ENCODE peak calls at places on chromosomes 7 and 10, in four cellular contexts. U, M, W and Y are unnamed samples.
A peak's percentile ranks its signal among the peaks of the same experiment; 100 is the strongest.

GRCh38 chr7:26305869-26306665 is 14.4 kb downstream of the SNX10 start:
- DNase-seq in W (no peak), M (no peak), U (no peak), Y (no peak)

GRCh38 chr10:113424304-113424721 is 128.5 kb upstream of the HABP2 start:
- DNase-seq in W (no peak), M (no peak), U (no peak), Y (no peak)

GRCh38 chr7:74570533-74571156 is 86.9 kb upstream of the GTF2I start:
- DNase-seq in U (no peak), M (no peak), W (no peak), Y (no peak)

GRCh38 chr7:134632052-134632451 is 14.6 kb upstream of the BPGM start:
- DNase-seq in M (no peak), W (no peak), U (no peak), Y (no peak)

GRCh38 chr7:134495546-134495945 is 31.8 kb upstream of the AKR1B10 start:
- DNase-seq in U (no peak), W (no peak), M (no peak), Y (no peak)

GRCh38 chr7:45700556-45700955 is 126.4 kb downstream of the ADCY1 start:
- DNase-seq in U (no peak), W (no peak), M (no peak), Y (no peak)

GRCh38 chr7:98163704-98164478 is 47.3 kb upstream of the BHLHA15 start:
- DNase-seq in M (no peak), U (no peak), W (no peak), Y (no peak)

GRCh38 chr10:130027716-130028464 is 63.8 kb upstream of the EBF3 start:
- DNase-seq in W (no peak), M (no peak), U (peak; percentile 13), Y (no peak)

GRCh38 chr7:105268056-105268455 is 120.7 kb downstream of the SRPK2 start:
- DNase-seq in M (no peak), U (no peak), W (no peak), Y (no peak)

GRCh38 chr7:102425639-102426267 is 7.6 kb upstream of the ORAI2 start:
- DNase-seq in M (peak; percentile 89), W (peak; percentile 81), U (no peak), Y (no peak)

GRCh38 chr10:36779238-36779846 is 346.1 kb upstream of the ANKRD30A start:
- DNase-seq in W (no peak), M (no peak), U (peak; percentile 36), Y (peak; percentile 81)

GRCh38 chr10:17200885-17201164 is 647 bp downstream of the TRDMT1 start:
- DNase-seq in M (peak; percentile 22), W (no peak), U (peak; percentile 33), Y (no peak)

GRCh38 chr10:77505431-77506334 is 131.9 kb downstream of the KCNMA1 start:
- DNase-seq in U (no peak), M (no peak), W (no peak), Y (no peak)